ENCODE peak calls at places on chromosome 4, in four cellular contexts. One of them, this sample, is unnamed.
A peak's percentile ranks its signal among the peaks of the same experiment; 100 is the strongest.

GRCh38 chr4:186736466-186736865 is 12.8 kb upstream of the FAT1 start:
- DNase-seq in H9: no peak
- DNase-seq in IMR-90: no peak
- DNase-seq in H1: no peak
- DNase-seq in this sample: no peak

GRCh38 chr4:185005209-185005819 is 13.0 kb upstream of the HELT start:
- DNase-seq in H9: peak; percentile 82
- DNase-seq in IMR-90: peak; percentile 65
- DNase-seq in H1: no peak
- DNase-seq in this sample: peak; percentile 85

GRCh38 chr4:121791481-121791880 is 9.6 kb upstream of the EXOSC9 start:
- DNase-seq in H9: no peak
- DNase-seq in IMR-90: peak; percentile 88
- DNase-seq in H1: no peak
- DNase-seq in this sample: no peak

GRCh38 chr4:3375688-3376087 is 66.1 kb upstream of the HGFAC start:
- DNase-seq in H9: no peak
- DNase-seq in IMR-90: peak; percentile 89
- DNase-seq in H1: no peak
- DNase-seq in this sample: no peak

GRCh38 chr4:143558823-143559756 is 45.6 kb downstream of the SMARCA5 start:
- DNase-seq in H9: peak; percentile 93
- DNase-seq in IMR-90: peak; percentile 20
- DNase-seq in H1: peak; percentile 78
- DNase-seq in this sample: peak; percentile 89

GRCh38 chr4:118076958-118077766 is 42.9 kb downstream of the NDST3 start:
- DNase-seq in H9: peak; percentile 69
- DNase-seq in IMR-90: peak; percentile 34
- DNase-seq in H1: no peak
- DNase-seq in this sample: peak; percentile 76

GRCh38 chr4:88868510-88868909 is 170.9 kb upstream of the NAP1L5 start:
- DNase-seq in H9: no peak
- DNase-seq in IMR-90: no peak
- DNase-seq in H1: no peak
- DNase-seq in this sample: no peak

GRCh38 chr4:139815646-139816601 is 150.3 kb downstream of the MGST2 start:
- DNase-seq in H9: peak; percentile 41
- DNase-seq in IMR-90: peak; percentile 90
- DNase-seq in H1: no peak
- DNase-seq in this sample: peak; percentile 96

GRCh38 chr4:972651-973424 is 531 bp downstream of the DGKQ start:
- DNase-seq in H9: no peak
- DNase-seq in IMR-90: no peak
- DNase-seq in H1: no peak
- DNase-seq in this sample: no peak

DNA sequence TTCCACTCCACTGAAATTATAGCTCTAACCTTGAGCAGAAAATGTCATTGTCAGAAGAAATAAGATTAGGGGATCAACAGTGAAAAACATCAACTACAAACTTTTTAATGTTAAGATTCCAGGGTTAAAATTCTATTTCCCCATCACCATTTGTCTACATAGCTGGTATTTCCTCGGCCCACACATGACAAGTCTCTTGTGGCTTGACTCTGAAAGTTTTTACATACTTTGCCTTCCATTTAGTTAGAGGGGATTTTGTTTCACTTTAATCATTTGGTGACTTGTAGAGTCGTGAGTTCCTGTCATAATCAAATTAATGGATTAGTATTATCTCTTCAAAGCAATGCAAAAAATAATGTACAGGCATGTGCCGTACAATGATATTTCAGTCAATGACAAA is 71.8 kb downstream of the ING2 start:
- DNase-seq in H9: no peak
- DNase-seq in IMR-90: peak; percentile 16
- DNase-seq in H1: no peak
- DNase-seq in this sample: no peak
- H4K5ac ChIP-seq in H9: no peak overlapping the region
- H4K5ac ChIP-seq in IMR-90: no peak overlapping the region
- H4K5ac ChIP-seq in H1: no peak overlapping the region
- H4K5ac ChIP-seq in this sample: no peak overlapping the region

DNA sequence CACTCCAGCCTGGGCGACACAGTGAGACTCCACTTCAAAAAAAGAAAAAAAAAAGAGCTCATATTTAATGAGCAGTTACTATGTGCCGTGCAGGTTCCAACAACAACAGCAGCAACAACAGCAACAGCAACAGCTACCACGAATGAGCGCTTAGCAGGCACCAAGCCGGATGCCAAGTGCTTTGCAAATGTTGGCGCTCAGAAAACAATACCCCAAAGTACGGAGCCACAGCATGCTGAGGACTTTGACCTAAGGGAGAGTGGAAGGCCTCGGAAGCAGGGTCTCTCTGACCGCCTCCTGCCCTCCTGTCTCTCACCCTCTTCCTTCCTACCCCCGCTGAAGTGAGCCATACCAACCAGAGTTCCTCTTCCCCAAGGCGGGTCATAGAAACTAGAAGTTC is 102.2 kb upstream of the AFAP1 start:
- DNase-seq in H9: no peak
- DNase-seq in IMR-90: no peak
- DNase-seq in H1: no peak
- DNase-seq in this sample: no peak
- H3K9ac ChIP-seq in H9: no peak overlapping the region
- H3K9ac ChIP-seq in IMR-90: no peak overlapping the region
- H3K9ac ChIP-seq in H1: no peak overlapping the region
- H3K9ac ChIP-seq in this sample: no peak overlapping the region

GRCh38 chr4:37995299-37995821 is 35.2 kb downstream of the PTTG2 start:
- DNase-seq in H9: no peak
- DNase-seq in IMR-90: no peak
- DNase-seq in H1: no peak
- DNase-seq in this sample: no peak
- H3K27ac ChIP-seq in H9: no peak overlapping the region
- H3K27ac ChIP-seq in IMR-90: no peak overlapping the region
- H3K27ac ChIP-seq in H1: no peak overlapping the region
- H3K27ac ChIP-seq in this sample: no peak overlapping the region

GRCh38 chr4:40870076-40870624 is 120.4 kb downstream of the NSUN7 start:
- DNase-seq in H9: no peak
- DNase-seq in IMR-90: no peak
- DNase-seq in H1: no peak
- DNase-seq in this sample: no peak
- H4K5ac ChIP-seq in H9: no peak overlapping the region
- H4K5ac ChIP-seq in IMR-90: no peak overlapping the region
- H4K5ac ChIP-seq in H1: no peak overlapping the region
- H4K5ac ChIP-seq in this sample: no peak overlapping the region

DNA sequence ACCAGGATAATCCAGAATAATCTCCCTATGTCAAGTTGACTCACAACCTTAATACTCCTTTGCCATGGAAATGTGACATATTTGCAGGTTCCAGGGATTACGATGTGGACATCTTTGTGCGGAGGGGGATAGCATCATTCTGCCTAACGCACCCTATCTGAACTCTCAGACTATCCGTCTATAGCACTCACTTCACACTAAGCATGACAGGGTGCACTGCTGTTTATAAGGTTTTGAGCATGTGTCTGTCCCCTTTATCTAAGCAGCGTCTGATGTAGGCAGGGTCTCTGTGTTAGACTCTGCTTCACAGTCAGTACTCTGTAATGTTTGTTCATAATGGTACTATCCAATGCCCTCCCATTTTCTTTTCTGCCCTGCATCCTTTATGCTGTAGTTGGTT is 43.4 kb upstream of the PRSS48 start:
- DNase-seq in H9: no peak
- DNase-seq in IMR-90: no peak
- DNase-seq in H1: no peak
- DNase-seq in this sample: no peak
- H3K9ac ChIP-seq in H9: no peak overlapping the region
- H3K9ac ChIP-seq in IMR-90: no peak overlapping the region
- H3K9ac ChIP-seq in H1: peak overlapping the region; percentile 13
- H3K9ac ChIP-seq in this sample: no peak overlapping the region

This sample was measured in mesendoderm.